ENCODE peak calls at places on chromosomes 13 and 19, in four cellular contexts. O is ascending aorta, U is heart left ventricle, M is GM23338. S is an unnamed sample.

GRCh38 chr19:29277107-29277506 is 64.2 kb upstream of the UQCRFS1 start:
- DNase-seq in U (no peak), O (no peak), M (peak), S (no peak)

GRCh38 chr13:22061371-22061805 is 390.5 kb downstream of the FGF9 start:
- DNase-seq in M (peak), O (no peak), U (no peak), S (no peak)

GRCh38 chr13:99467764-99468163 is 33.5 kb upstream of the TM9SF2 start:
- DNase-seq in U (no peak), M (no peak), O (no peak), S (peak)

GRCh38 chr19:5332501-5332900 is 8.1 kb downstream of the PTPRS start:
- DNase-seq in U (no peak), M (no peak), O (no peak), S (no peak)

GRCh38 chr13:75770164-75771145 is 134.3 kb downstream of the LMO7 start:
- DNase-seq in U (no peak), M (no peak), O (no peak), S (no peak)

GRCh38 chr19:29530549-29531457 is 5.0 kb downstream of the VSTM2B start:
- DNase-seq in O (no peak), U (peak), M (peak), S (no peak)

GRCh38 chr19:5892772-5893275 is 10.8 kb downstream of the NDUFA11 start:
- DNase-seq in O (no peak), U (no peak), M (no peak), S (no peak)

GRCh38 chr19:44176590-44176989 is 11.7 kb downstream of the ZNF226 start:
- DNase-seq in M (no peak), U (no peak), O (no peak), S (no peak)

GRCh38 chr13:21542563-21542962 is 61.4 kb downstream of the MICU2 start:
- DNase-seq in O (no peak), M (no peak), U (no peak), S (no peak)

GRCh38 chr19:8343483-8343844 is 402 bp upstream of the KANK3 start:
- DNase-seq in O (no peak), U (no peak), M (no peak), S (no peak)

GRCh38 chr13:50123002-50123401 is 107.8 kb downstream of the KCNRG start:
- DNase-seq in M (no peak), O (no peak), U (no peak), S (no peak)

GRCh38 chr13:49716615-49717014 is 25.3 kb upstream of the EBPL start:
- DNase-seq in U (no peak), O (no peak), M (peak), S (no peak)

GRCh38 chr13:104143760-104144406 is 1077.7 kb upstream of the SLC10A2 start:
- DNase-seq in U (no peak), O (no peak), M (peak), S (no peak)

GRCh38 chr19:3984908-3985642 is at the start of gene EEF2:
- DNase-seq in O (no peak), M (peak), U (peak), S (peak)

GRCh38 chr19:6551607-6552450 is 21.0 kb downstream of the TNFSF9 start:
- DNase-seq in U (no peak), O (no peak), M (peak), S (no peak)

GRCh38 chr13:97327521-97328221 is 105.5 kb downstream of the MBNL2 start:
- DNase-seq in O (no peak), M (no peak), U (no peak), S (no peak)

GRCh38 chr19:46866407-46867132 is 5.8 kb downstream of the ARHGAP35 start:
- DNase-seq in O (no peak), U (no peak), M (no peak), S (no peak)

GRCh38 chr13:113882266-113882627 is 18.4 kb upstream of the GAS6 start:
- DNase-seq in O (no peak), M (no peak), U (peak), S (no peak)

GRCh38 chr13:110242615-110243014 is 64.3 kb downstream of the COL4A1 start:
- DNase-seq in M (no peak), U (no peak), O (no peak), S (no peak)

GRCh38 chr13:25911020-25911419 is 140.8 kb downstream of the SHISA2 start:
- DNase-seq in U (no peak), M (peak), O (no peak), S (no peak)

GRCh38 chr19:36060430-36060829 is 5.7 kb downstream of the WDR62 start:
- DNase-seq in M (peak), U (peak), O (no peak), S (peak)

GRCh38 chr19:10332158-10332964 is 968 bp downstream of the RAVER1 start:
- DNase-seq in M (no peak), O (no peak), U (no peak), S (no peak)

GRCh38 chr19:8367327-8368001 is 3.5 kb downstream of the ANGPTL4 start:
- DNase-seq in U (peak), M (peak), O (no peak), S (peak)

GRCh38 chr19:34847393-34847792 is 74.4 kb upstream of the ZNF599 start:
- DNase-seq in U (no peak), M (no peak), O (no peak), S (no peak)

GRCh38 chr19:47813304-47813994 is 8.3 kb upstream of the CRX start:
- DNase-seq in M (peak), O (no peak), U (peak), S (peak)

GRCh38 chr19:20928371-20928770 is 5.3 kb downstream of the ZNF85 start:
- DNase-seq in U (no peak), M (no peak), O (no peak), S (no peak)

GRCh38 chr13:43085545-43085944 is 62.2 kb downstream of the DNAJC15 start:
- DNase-seq in O (no peak), U (no peak), M (peak), S (peak)

GRCh38 chr13:35356572-35356971 is 119.9 kb downstream of the MAB21L1 start:
- DNase-seq in O (no peak), U (no peak), M (no peak), S (no peak)

GRCh38 chr13:113402471-113403254 is 38.7 kb upstream of the GRTP1 start:
- DNase-seq in U (peak), O (no peak), M (no peak), S (no peak)

GRCh38 chr19:49666120-49666444 is 349 bp downstream of the BCL2L12 start:
- DNase-seq in M (peak), O (no peak), U (no peak), S (peak)
- TF ChIP-seq CTCF in M (no peak), O (no peak), U (no peak), S (no peak)

DNA sequence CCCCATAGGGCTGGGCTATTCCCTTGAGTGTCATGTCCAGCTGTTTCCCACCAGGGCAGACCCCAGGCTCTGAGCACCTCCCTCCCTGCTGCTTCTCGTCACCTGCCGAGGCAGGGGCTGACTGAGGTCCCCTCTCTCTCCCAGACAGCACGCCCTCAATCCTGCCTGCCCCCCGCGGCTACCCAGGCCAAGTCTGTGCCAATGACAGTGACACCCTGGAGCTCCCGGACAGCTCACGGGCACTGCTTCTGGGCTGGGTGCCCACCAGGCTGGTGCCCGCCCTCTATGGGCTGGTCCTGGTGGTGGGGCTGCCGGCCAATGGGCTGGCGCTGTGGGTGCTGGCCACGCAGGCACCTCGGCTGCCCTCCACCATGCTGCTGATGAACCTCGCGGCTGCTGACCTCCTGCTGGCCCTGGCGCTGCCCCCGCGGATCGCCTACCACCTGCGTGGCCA is 657 bp downstream of the F2RL3 start:
- DNase-seq in O (no peak), M (no peak), U (peak), S (no peak)
- H3K27ac ChIP-seq in O (no peak), M (no peak), U (peak), S (peak)

GRCh38 chr13:41751277-41751676 is 209.6 kb downstream of the VWA8 start:
- DNase-seq in M (no peak), U (no peak), O (no peak), S (no peak)

GRCh38 chr13:41746259-41746658 is 214.7 kb downstream of the VWA8 start:
- DNase-seq in M (no peak), O (no peak), U (no peak), S (peak)

GRCh38 chr13:41756198-41756885 is 204.6 kb downstream of the VWA8 start:
- DNase-seq in O (no peak), U (no peak), M (no peak), S (no peak)

DNA sequence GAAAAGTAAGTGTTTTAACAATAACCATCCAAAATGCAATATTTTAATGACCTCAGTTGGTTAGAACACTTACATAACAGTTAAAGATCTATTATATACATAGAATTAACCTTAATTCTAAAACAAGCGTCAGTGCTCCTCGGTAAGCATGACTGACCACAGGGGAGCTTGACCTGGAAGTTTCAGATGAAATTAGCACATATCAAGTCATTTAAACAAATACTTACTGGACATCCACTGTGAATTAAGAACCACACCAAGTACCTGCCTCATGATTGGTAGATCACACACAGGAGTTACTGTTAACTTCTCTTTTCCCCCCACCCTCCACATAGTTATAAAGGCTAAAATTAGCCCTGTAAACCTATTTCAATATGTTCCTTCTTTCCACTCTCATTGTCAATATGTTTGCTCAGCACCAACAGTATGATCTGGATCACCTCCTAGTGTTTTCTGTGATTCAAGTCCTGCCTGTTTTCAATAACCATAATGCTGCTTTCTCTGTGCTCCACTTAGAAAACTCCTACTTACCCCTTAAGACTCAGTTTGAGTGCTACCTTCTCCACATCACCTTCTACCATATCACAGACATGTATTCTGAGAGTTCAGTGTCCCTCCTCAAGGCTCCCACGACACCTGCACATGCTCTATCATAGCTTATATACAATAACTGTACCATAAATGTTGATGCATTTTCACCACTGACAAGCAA is 209.0 kb downstream of the VWA8 start:
- DNase-seq in U (no peak), M (no peak), O (no peak), S (no peak)
- TF ChIP-seq CTCF in U (no peak), M (no peak), O (no peak), S (no peak)

GRCh38 chr13:29538625-29538976 is 56.9 kb downstream of the SLC7A1 start:
- DNase-seq in U (no peak), M (no peak), O (no peak), S (no peak)

GRCh38 chr13:29541400-29541799 is 54.1 kb downstream of the SLC7A1 start:
- DNase-seq in M (no peak), U (no peak), O (no peak), S (no peak)

GRCh38 chr13:29540799-29541198 is 54.7 kb downstream of the SLC7A1 start:
- DNase-seq in M (no peak), O (no peak), U (no peak), S (no peak)

GRCh38 chr13:29539866-29540265 is 55.6 kb downstream of the SLC7A1 start:
- DNase-seq in U (no peak), M (no peak), O (no peak), S (no peak)

GRCh38 chr13:29540334-29540733 is 55.2 kb downstream of the SLC7A1 start:
- DNase-seq in U (no peak), O (no peak), M (peak), S (no peak)
- H3K27ac ChIP-seq in U (no peak), O (no peak), M (peak), S (no peak)

DNA sequence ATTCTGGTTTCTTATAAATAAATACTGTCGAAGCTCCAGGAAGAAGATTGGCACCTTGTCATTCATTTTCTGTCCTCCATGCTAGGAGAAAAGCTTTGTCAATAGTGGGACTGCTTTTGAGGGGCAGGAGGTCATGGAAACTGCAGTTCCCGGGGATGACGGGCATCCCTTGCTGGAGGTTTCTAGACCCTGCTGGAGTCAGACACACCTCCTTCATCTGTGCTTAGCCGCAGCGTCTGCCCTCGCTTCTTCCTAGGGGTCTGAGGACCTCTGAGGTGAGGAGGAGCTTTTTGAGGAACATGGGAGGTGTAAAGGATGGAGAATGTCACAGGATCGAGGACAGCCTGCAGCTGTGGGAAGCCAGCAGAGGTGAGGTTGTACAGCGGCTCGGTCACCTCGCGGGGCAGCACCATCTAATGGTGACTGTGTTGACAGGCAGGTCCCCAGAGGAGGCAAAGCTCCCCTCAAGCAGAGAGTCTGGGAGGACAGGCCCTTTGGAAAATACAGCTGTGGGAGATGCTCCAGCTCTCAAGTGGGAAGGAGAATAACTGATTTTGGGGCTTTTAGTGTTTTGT is 172.7 kb upstream of the RNF113B start:
- DNase-seq in U (no peak), O (no peak), M (peak), S (no peak)
- TF ChIP-seq CTCF in U (peak), O (no peak), M (peak), S (no peak)

GRCh38 chr19:17532116-17532515 is 20.7 kb downstream of the PGLS start:
- DNase-seq in M (no peak), U (no peak), O (no peak), S (no peak)
- H3K27ac ChIP-seq in M (no peak), U (no peak), O (no peak), S (no peak)

S was measured in RWPE1.